ENCODE peak calls at places on chromosomes 5 and 9, in five cellular contexts. J is mammary epithelial cell, U is breast epithelium, V is uterus, W is Peyer's patch. D is an unnamed sample. For H3K27me3 and H3K36me3, the result is how much of the 10 kb centered on the place peaks cover.

GRCh38 chr9:95801797-95802196 is 73.7 kb upstream of the ERCC6L2 start:
- DNase-seq in J (no peak), W (no peak), U (no peak), V (no peak), D (no peak)

GRCh38 chr9:89746385-89747116 is 141.7 kb downstream of the GADD45G start:
- DNase-seq in W (no peak), J (no peak), U (no peak), V (peak), D (no peak)

GRCh38 chr5:5341531-5342292 is 80.8 kb upstream of the ICE1 start:
- DNase-seq in J (peak), W (no peak), V (no peak), U (no peak), D (no peak)

GRCh38 chr5:58993461-58993860 is 410.6 kb downstream of the RAB3C start:
- DNase-seq in U (no peak), J (no peak), V (no peak), W (no peak), D (no peak)

GRCh38 chr5:134479839-134480238 is 45.6 kb upstream of the JADE2 start:
- DNase-seq in J (no peak), V (no peak), U (no peak), W (peak), D (no peak)

GRCh38 chr9:17528859-17529258 is 50.0 kb upstream of the SH3GL2 start:
- DNase-seq in U (no peak), J (no peak), V (no peak), W (no peak), D (no peak)

GRCh38 chr9:135492886-135493669 is 7.4 kb upstream of the MRPS2 start:
- DNase-seq in V (no peak), W (no peak), J (no peak), U (no peak), D (peak)

GRCh38 chr5:26388946-26389345 is 649.4 kb downstream of the CDH9 start:
- DNase-seq in W (no peak), U (no peak), J (no peak), V (no peak), D (no peak)

GRCh38 chr9:88966894-88967676 is 24.2 kb upstream of the S1PR3 start:
- DNase-seq in V (no peak), U (no peak), J (no peak), W (no peak), D (no peak)

GRCh38 chr9:136695955-136696354 is 8.7 kb upstream of the AGPAT2 start:
- DNase-seq in J (no peak), W (no peak), U (no peak), V (no peak), D (no peak)

GRCh38 chr9:89684912-89685636 is 80.3 kb downstream of the GADD45G start:
- DNase-seq in V (no peak), W (no peak), U (no peak), J (no peak), D (no peak)

GRCh38 chr5:56012281-56012963 is 17.7 kb upstream of the IL6ST start:
- DNase-seq in W (no peak), J (peak), V (peak), U (no peak), D (no peak)

GRCh38 chr9:1057910-1058309 is 7.8 kb downstream of the DMRT2 start:
- DNase-seq in V (no peak), W (no peak), U (no peak), J (no peak), D (no peak)

GRCh38 chr9:99162759-99163364 is 57.9 kb downstream of the TGFBR1 start:
- DNase-seq in U (no peak), W (no peak), V (no peak), J (no peak), D (no peak)

GRCh38 chr5:80275347-80275746 is 19.5 kb upstream of the SERINC5 start:
- DNase-seq in U (no peak), J (no peak), W (no peak), V (no peak), D (no peak)

GRCh38 chr5:165844571-165844970 is 2339.2 kb downstream of the MAT2B start:
- DNase-seq in U (no peak), J (no peak), W (no peak), V (no peak), D (no peak)

GRCh38 chr5:178145965-178146820 is 7.5 kb downstream of the NHP2 start:
- DNase-seq in W (peak), V (peak), U (peak), J (peak), D (no peak)

GRCh38 chr9:131296906-131297500 is 7.5 kb downstream of the PLPP7 start:
- DNase-seq in U (no peak), J (no peak), W (no peak), V (no peak), D (no peak)

GRCh38 chr5:67188274-67188857 is 8.2 kb downstream of the CD180 start:
- DNase-seq in U (no peak), V (no peak), W (no peak), J (no peak), D (no peak)

GRCh38 chr5:68565427-68565826 is 349.9 kb downstream of the PIK3R1 start:
- DNase-seq in W (no peak), U (no peak), V (no peak), J (no peak), D (no peak)

GRCh38 chr5:163861670-163862069 is 356.3 kb downstream of the MAT2B start:
- DNase-seq in W (no peak), U (no peak), V (no peak), J (no peak), D (no peak)

GRCh38 chr9:137740311-137740710 is 121.5 kb downstream of the EHMT1 start:
- DNase-seq in W (peak), U (no peak), J (no peak), V (peak), D (no peak)

GRCh38 chr9:133137451-133138231 is 16.6 kb upstream of the RALGDS start:
- DNase-seq in V (no peak), J (no peak), W (no peak), U (peak), D (peak)

GRCh38 chr5:142253938-142254895 is 70.6 kb downstream of the SPRY4 start:
- DNase-seq in U (no peak), V (no peak), W (no peak), J (no peak), D (no peak)

GRCh38 chr5:132263548-132264261 is 6.2 kb downstream of the PDLIM4 start:
- DNase-seq in V (peak), J (peak), U (peak), W (peak), D (no peak)

GRCh38 chr5:43315262-43315661 is 2.0 kb upstream of the HMGCS1 start:
- DNase-seq in U (no peak), J (peak), W (no peak), V (no peak), D (no peak)

GRCh38 chr9:77841739-77842386 is 189.7 kb downstream of the GNAQ start:
- DNase-seq in V (no peak), U (no peak), W (no peak), J (no peak), D (no peak)

GRCh38 chr5:166595274-166595951 is 1696.0 kb upstream of the WWC1 start:
- DNase-seq in V (no peak), J (no peak), U (no peak), W (no peak), D (no peak)

GRCh38 chr5:137617806-137618205 is 118.1 kb downstream of the KLHL3 start:
- DNase-seq in V (no peak), U (no peak), J (no peak), W (no peak), D (no peak)

GRCh38 chr9:101375546-101375945 is 9.3 kb downstream of the BAAT start:
- DNase-seq in W (no peak), U (no peak), J (no peak), V (peak), D (no peak)

GRCh38 chr5:16937023-16937379 is 913 bp upstream of the MYO10 start:
- DNase-seq in J (peak), W (peak), V (no peak), U (peak), D (no peak)

GRCh38 chr5:31909073-31909472 is 265.0 kb downstream of the GOLPH3 start:
- DNase-seq in J (no peak), W (no peak), U (no peak), V (no peak), D (no peak)
- H3K4me3 ChIP-seq in J (no peak), W (no peak), U (no peak), V (no peak), D (no peak)

GRCh38 chr5:159937580-159937979 is 21.3 kb downstream of the ADRA1B start:
- DNase-seq in U (no peak), W (no peak), V (no peak), J (no peak), D (no peak)

GRCh38 chr5:159936686-159937329 is 20.5 kb downstream of the ADRA1B start:
- DNase-seq in V (no peak), W (peak), J (peak), U (no peak), D (no peak)

GRCh38 chr5:159933531-159934485 is 17.5 kb downstream of the ADRA1B start:
- DNase-seq in J (no peak), V (no peak), W (no peak), U (no peak), D (no peak)

GRCh38 chr5:159935946-159936345 is 19.7 kb downstream of the ADRA1B start:
- DNase-seq in J (no peak), W (no peak), V (no peak), U (no peak), D (no peak)
- H3K27me3 ChIP-seq in J (under half), W (under half), V (under half), U (under half), D (under half)

GRCh38 chr5:459562-460412 is 16.8 kb downstream of the EXOC3 start:
- DNase-seq in V (no peak), U (no peak), J (no peak), W (peak), D (peak)
- H3K36me3 ChIP-seq in V (under half), U (under half), J (under half), W (under half), D (under half)

GRCh38 chr9:110916361-110916760 is 121.9 kb downstream of the LPAR1 start:
- DNase-seq in W (no peak), U (no peak), J (no peak), V (no peak), D (no peak)

GRCh38 chr9:110908894-110909293 is 129.4 kb downstream of the LPAR1 start:
- DNase-seq in W (no peak), V (no peak), J (no peak), U (no peak), D (no peak)

GRCh38 chr9:110912701-110913291 is 125.5 kb downstream of the LPAR1 start:
- DNase-seq in U (no peak), J (no peak), W (no peak), V (no peak), D (no peak)

GRCh38 chr9:110911659-110912473 is 126.4 kb downstream of the LPAR1 start:
- DNase-seq in J (peak), V (no peak), W (no peak), U (no peak), D (no peak)
- H3K4me3 ChIP-seq in J (no peak), V (no peak), W (no peak), U (no peak), D (no peak)

GRCh38 chr5:180160215-180160614 is 48.8 kb downstream of the RASGEF1C start:
- DNase-seq in W (peak), J (no peak), U (no peak), V (no peak), D (no peak)

GRCh38 chr5:180160822-180161221 is 48.2 kb downstream of the RASGEF1C start:
- DNase-seq in J (no peak), U (peak), V (no peak), W (peak), D (no peak)

GRCh38 chr5:180157866-180158265 is 51.1 kb downstream of the RASGEF1C start:
- DNase-seq in W (peak), V (no peak), U (no peak), J (no peak), D (no peak)

GRCh38 chr5:180161420-180162303 is 47.3 kb downstream of the RASGEF1C start:
- DNase-seq in V (no peak), U (peak), J (no peak), W (peak), D (no peak)

GRCh38 chr5:180159756-180160155 is 49.3 kb downstream of the RASGEF1C start:
- DNase-seq in V (no peak), U (peak), J (no peak), W (peak), D (no peak)
- H3K27me3 ChIP-seq in V (under half), U (under half), J (under half), W (under half), D (under half)

D was measured in upper lobe of left lung.